ENCODE peak calls at places on chromosomes 6 and 20, in seven cellular contexts. One of them, this sample, is unnamed.

GRCh38 chr6:125910518-125910917 is 46.1 kb upstream of the HINT3 start:
- DNase-seq in HCT116: no peak
- DNase-seq in GM12892: no peak
- DNase-seq in body of pancreas: no peak
- DNase-seq in IMR-90: peak; percentile 76
- DNase-seq in stomach: no peak
- DNase-seq in breast epithelium: no peak
- DNase-seq in this sample: no peak

GRCh38 chr6:108568101-108568500 is 7.4 kb downstream of the FOXO3 start:
- DNase-seq in body of pancreas: no peak
- DNase-seq in GM12892: no peak
- DNase-seq in breast epithelium: no peak
- DNase-seq in stomach: no peak
- DNase-seq in HCT116: no peak
- DNase-seq in IMR-90: no peak
- DNase-seq in this sample: no peak

GRCh38 chr20:1381753-1382591 is 10.9 kb downstream of the FKBP1A start:
- DNase-seq in stomach: no peak
- DNase-seq in IMR-90: peak; percentile 63
- DNase-seq in body of pancreas: no peak
- DNase-seq in HCT116: no peak
- DNase-seq in breast epithelium: no peak
- DNase-seq in GM12892: no peak
- DNase-seq in this sample: no peak

GRCh38 chr6:64270083-64270482 is 634.5 kb downstream of the PHF3 start:
- DNase-seq in GM12892: no peak
- DNase-seq in body of pancreas: no peak
- DNase-seq in IMR-90: peak; percentile 70
- DNase-seq in HCT116: no peak
- DNase-seq in stomach: no peak
- DNase-seq in breast epithelium: no peak
- DNase-seq in this sample: no peak

GRCh38 chr6:51927450-51927849 is 160.0 kb downstream of the PKHD1 start:
- DNase-seq in breast epithelium: no peak
- DNase-seq in GM12892: no peak
- DNase-seq in body of pancreas: no peak
- DNase-seq in HCT116: no peak
- DNase-seq in IMR-90: no peak
- DNase-seq in stomach: no peak
- DNase-seq in this sample: no peak

GRCh38 chr6:111032493-111033140 is 50.8 kb downstream of the RPF2 start:
- DNase-seq in HCT116: no peak
- DNase-seq in IMR-90: peak; percentile 50
- DNase-seq in GM12892: no peak
- DNase-seq in stomach: no peak
- DNase-seq in breast epithelium: no peak
- DNase-seq in body of pancreas: no peak
- DNase-seq in this sample: no peak

GRCh38 chr20:62267543-62267942 is 29.2 kb downstream of the OSBPL2 start:
- DNase-seq in IMR-90: no peak
- DNase-seq in stomach: no peak
- DNase-seq in body of pancreas: no peak
- DNase-seq in HCT116: no peak
- DNase-seq in GM12892: no peak
- DNase-seq in breast epithelium: no peak
- DNase-seq in this sample: no peak

GRCh38 chr6:33750244-33750991 is 3.7 kb upstream of the IP6K3 start:
- DNase-seq in GM12892: no peak
- DNase-seq in stomach: no peak
- DNase-seq in body of pancreas: no peak
- DNase-seq in breast epithelium: no peak
- DNase-seq in HCT116: no peak
- DNase-seq in IMR-90: no peak
- DNase-seq in this sample: no peak

GRCh38 chr6:30322527-30323501 is 3.9 kb upstream of the TRIM39 start:
- DNase-seq in body of pancreas: no peak
- DNase-seq in breast epithelium: no peak
- DNase-seq in GM12892: no peak
- DNase-seq in HCT116: no peak
- DNase-seq in stomach: no peak
- DNase-seq in IMR-90: peak; percentile 80
- DNase-seq in this sample: peak; percentile 15

GRCh38 chr20:13525225-13525940 is 113.3 kb downstream of the TASP1 start:
- DNase-seq in GM12892: no peak
- DNase-seq in HCT116: no peak
- DNase-seq in stomach: no peak
- DNase-seq in IMR-90: peak; percentile 97
- DNase-seq in breast epithelium: no peak
- DNase-seq in body of pancreas: no peak
- DNase-seq in this sample: peak; percentile 33

GRCh38 chr6:142009647-142010046 is 123.1 kb upstream of the GJE1 start:
- DNase-seq in stomach: no peak
- DNase-seq in GM12892: no peak
- DNase-seq in IMR-90: peak; percentile 72
- DNase-seq in body of pancreas: no peak
- DNase-seq in HCT116: peak; percentile 98
- DNase-seq in breast epithelium: no peak
- DNase-seq in this sample: no peak

DNA sequence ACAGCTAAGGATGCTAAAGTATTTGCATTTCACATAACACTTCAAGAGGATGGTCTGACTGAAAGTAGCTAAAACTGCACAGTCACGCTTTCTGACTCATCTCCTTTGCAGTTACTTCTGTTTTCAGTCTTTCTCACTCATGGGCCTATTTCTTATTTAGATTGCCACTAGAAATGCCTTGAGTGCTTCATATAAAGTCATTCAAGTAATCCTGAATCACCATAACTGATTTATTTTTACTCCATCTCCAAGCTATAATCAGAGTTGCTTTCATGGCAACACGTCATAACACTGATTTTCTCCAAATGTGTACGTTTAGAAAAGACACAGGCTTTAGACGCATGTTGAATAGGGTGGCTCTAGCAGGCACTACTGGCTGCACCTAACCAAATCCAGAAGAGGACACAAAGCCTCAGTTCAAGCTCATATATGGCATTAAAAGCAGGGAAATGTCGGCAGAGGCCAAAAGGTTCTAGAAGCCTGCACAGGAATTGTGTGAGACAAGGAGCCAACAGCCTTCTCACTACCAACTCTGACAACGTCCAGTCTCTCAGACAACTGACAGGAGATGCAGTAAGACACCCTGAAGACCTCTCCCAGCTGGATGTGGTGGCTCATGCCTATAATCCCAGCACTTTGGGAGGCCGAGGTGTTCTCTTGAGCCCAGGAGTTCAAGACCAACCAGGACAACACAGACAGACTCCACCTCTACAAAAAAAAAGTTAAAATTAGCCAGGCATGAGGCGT is 64.1 kb upstream of the BEND6 start:
- DNase-seq in HCT116: no peak
- DNase-seq in GM12892: peak; percentile 38
- DNase-seq in IMR-90: peak; percentile 97
- DNase-seq in body of pancreas: no peak
- DNase-seq in breast epithelium: no peak
- DNase-seq in stomach: no peak
- DNase-seq in this sample: peak; percentile 78
- TF ChIP-seq POLR2A in HCT116: no peak
- TF ChIP-seq POLR2A in GM12892: no peak
- TF ChIP-seq POLR2A in IMR-90: peak; percentile 45
- TF ChIP-seq POLR2A in body of pancreas: no peak
- TF ChIP-seq POLR2A in breast epithelium: no peak
- TF ChIP-seq POLR2A in stomach: no peak
- TF ChIP-seq POLR2A in this sample: no peak

GRCh38 chr6:47308223-47308567 is 1.5 kb downstream of the TNFRSF21 start:
- DNase-seq in IMR-90: no peak
- DNase-seq in HCT116: no peak
- DNase-seq in stomach: no peak
- DNase-seq in breast epithelium: no peak
- DNase-seq in GM12892: no peak
- DNase-seq in body of pancreas: no peak
- DNase-seq in this sample: no peak

GRCh38 chr6:47307362-47308222 is 2.1 kb downstream of the TNFRSF21 start:
- DNase-seq in GM12892: no peak
- DNase-seq in HCT116: no peak
- DNase-seq in stomach: no peak
- DNase-seq in body of pancreas: no peak
- DNase-seq in breast epithelium: no peak
- DNase-seq in IMR-90: no peak
- DNase-seq in this sample: no peak

GRCh38 chr6:47308674-47309325 is 905 bp downstream of the TNFRSF21 start:
- DNase-seq in IMR-90: peak; percentile 19
- DNase-seq in stomach: peak; percentile 29
- DNase-seq in breast epithelium: no peak
- DNase-seq in HCT116: no peak
- DNase-seq in GM12892: peak; percentile 17
- DNase-seq in body of pancreas: peak; percentile 23
- DNase-seq in this sample: peak; percentile 35

GRCh38 chr6:47310131-47310480 is 401 bp upstream of the TNFRSF21 start:
- DNase-seq in GM12892: no peak
- DNase-seq in stomach: no peak
- DNase-seq in HCT116: no peak
- DNase-seq in body of pancreas: no peak
- DNase-seq in IMR-90: no peak
- DNase-seq in breast epithelium: no peak
- DNase-seq in this sample: no peak

DNA sequence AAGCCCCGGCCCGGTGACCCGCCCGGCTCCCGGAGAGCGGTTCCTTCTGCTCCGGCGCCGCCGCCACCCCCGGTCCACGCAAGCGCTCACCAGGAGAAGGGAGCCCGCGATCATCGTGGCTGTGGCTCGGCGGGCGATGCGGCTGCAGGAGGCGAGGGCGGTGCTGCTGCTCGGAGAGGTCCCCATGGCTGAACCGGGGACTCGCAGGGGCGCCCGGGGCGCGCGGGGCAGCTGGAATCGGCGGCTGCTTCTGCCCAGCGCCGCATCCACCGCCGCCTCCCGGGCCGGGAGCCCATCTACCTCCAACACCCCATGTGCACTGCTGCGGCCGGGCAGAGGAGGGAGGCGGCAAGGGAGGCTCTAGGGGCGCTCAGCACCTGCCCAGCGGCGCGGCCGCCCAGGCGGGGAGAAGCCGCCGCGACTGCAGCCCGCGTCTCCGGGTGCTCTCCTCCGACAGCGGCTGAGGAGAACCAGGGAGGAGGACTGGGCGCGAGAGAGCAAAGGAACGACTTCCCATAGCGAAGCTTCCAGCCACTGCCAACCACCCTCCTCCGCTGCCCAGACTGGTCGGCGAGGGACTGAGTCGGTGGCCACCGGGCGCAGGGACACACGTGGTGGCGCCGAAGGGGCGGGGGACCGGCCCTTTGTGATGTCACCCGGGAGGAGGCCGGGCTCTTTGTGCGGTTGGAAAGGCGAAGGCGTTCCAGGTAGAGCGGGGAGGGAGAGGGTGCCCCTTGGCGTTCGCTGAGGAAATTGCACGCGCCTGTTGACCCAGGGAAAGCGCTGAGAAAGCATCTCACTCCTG is at the start of gene TNFRSF21:
- DNase-seq in HCT116: peak; percentile 89
- DNase-seq in IMR-90: peak; percentile 82
- DNase-seq in GM12892: peak; percentile 73
- DNase-seq in body of pancreas: peak; percentile 94
- DNase-seq in breast epithelium: peak; percentile 91
- DNase-seq in stomach: peak; percentile 94
- DNase-seq in this sample: peak; percentile 95
- TF ChIP-seq POLR2A in HCT116: peak; percentile 72
- TF ChIP-seq POLR2A in IMR-90: peak; percentile 31
- TF ChIP-seq POLR2A in GM12892: no peak
- TF ChIP-seq POLR2A in body of pancreas: peak; percentile 93
- TF ChIP-seq POLR2A in breast epithelium: no peak
- TF ChIP-seq POLR2A in stomach: peak; percentile 93
- TF ChIP-seq POLR2A in this sample: peak; percentile 95

DNA sequence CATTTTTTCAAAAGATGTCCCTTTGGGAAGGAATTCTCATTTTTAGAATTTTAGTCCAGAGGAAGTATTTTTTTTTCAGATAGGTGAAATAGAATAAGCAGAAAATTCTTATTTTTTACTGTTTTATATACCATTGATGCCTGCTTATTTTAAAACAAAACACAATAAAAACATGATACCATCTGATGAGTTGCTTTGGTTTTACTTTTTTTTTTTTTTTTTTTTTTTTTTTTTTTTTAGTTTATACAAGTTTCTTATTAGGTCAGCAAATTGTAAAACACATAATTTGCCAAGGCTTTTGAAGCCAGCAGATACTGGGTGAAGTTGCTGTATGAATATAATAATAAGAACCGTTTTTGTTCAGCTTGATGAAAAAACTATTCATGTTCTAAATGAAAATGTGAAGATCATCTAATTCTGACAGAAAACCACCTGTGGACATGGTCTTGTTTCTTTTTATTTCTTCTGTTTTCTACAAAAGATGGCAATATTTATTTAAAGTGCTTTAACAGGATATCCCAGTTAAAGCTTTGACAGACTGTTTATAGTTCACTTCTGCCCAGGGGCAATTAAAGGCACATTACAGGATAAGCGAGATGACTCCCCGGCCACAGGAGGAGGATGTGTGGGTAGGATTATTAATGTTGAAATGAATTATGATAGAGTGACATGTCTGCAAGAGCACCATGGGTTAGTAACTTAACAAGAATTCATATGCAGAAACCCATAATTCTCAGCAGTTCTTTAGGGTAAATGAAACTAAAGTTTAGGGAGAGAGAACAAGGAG is 31.1 kb downstream of the MYB start:
- DNase-seq in breast epithelium: peak; percentile 22
- DNase-seq in stomach: no peak
- DNase-seq in body of pancreas: no peak
- DNase-seq in HCT116: no peak
- DNase-seq in GM12892: no peak
- DNase-seq in IMR-90: peak; percentile 56
- DNase-seq in this sample: peak; percentile 2
- TF ChIP-seq POLR2A in breast epithelium: no peak
- TF ChIP-seq POLR2A in stomach: no peak
- TF ChIP-seq POLR2A in body of pancreas: no peak
- TF ChIP-seq POLR2A in HCT116: no peak
- TF ChIP-seq POLR2A in GM12892: no peak
- TF ChIP-seq POLR2A in IMR-90: no peak
- TF ChIP-seq POLR2A in this sample: no peak

DNA sequence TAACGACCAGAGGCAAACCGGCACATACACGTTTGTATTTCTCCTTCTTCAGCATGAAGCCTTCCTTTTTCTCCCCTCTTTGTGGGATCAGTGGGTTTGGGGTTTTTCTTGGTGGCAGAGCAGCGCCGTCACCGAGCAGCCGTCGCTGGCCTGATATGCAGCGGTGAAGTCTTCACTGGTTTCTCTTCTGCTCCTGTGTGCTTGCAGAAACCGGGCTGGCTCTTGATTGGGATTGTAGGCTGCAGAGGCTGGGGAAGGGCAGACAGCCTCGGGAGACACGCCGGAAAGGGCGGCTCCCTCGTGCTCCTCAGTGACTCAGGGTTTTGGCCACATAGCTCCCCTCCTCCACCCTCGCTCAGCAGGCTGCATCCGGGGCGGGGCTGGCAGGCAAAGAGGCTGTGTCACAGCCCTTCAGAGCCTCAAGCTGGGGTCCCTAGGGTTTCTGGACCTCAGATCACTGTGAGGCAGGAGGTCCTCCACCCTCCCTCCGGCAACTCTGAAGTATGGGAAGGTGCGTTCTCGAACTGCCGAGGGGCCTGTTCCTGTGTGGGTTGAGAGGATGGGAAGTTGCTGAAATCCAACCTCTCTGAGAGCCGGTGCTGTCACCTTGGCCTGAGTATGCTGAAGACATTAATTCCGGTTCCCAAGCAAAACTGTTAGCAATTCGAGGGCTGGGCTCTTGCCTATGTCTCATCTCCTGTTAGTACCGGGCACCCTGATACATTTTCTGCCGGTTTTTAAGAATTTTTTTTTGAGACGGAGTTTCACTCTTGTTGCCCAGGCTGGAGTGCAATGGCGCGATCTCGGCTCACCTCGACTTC is 24.2 kb downstream of the NQO2 start:
- DNase-seq in breast epithelium: peak; percentile 83
- DNase-seq in HCT116: peak; percentile 73
- DNase-seq in GM12892: peak; percentile 76
- DNase-seq in body of pancreas: peak; percentile 63
- DNase-seq in IMR-90: peak; percentile 86
- DNase-seq in stomach: peak; percentile 87
- DNase-seq in this sample: peak; percentile 97
- TF ChIP-seq POLR2A in breast epithelium: no peak
- TF ChIP-seq POLR2A in HCT116: peak; percentile 35
- TF ChIP-seq POLR2A in GM12892: peak; percentile 83
- TF ChIP-seq POLR2A in body of pancreas: peak; percentile 62
- TF ChIP-seq POLR2A in IMR-90: no peak
- TF ChIP-seq POLR2A in stomach: peak; percentile 23
- TF ChIP-seq POLR2A in this sample: peak; percentile 39